ENCODE peak calls at places on chromosomes 6 and 20, in six cellular contexts. N is SK-MEL-5, R is foreskin fibroblast, T is EL, S is neural progenitor cell, X is HS-5. P is an unnamed sample.

GRCh38 chr6:30721198-30722024 is 1.3 kb downstream of the TUBB start:
- DNase-seq in T (peak; percentile 91), R (peak; percentile 91), S (peak; percentile 96), X (peak; percentile 71), N (peak; percentile 86), P (peak; percentile 62)

GRCh38 chr20:53080969-53081871 is 109.1 kb downstream of the TSHZ2 start:
- DNase-seq in R (no peak), T (no peak), X (peak; percentile 52), N (no peak), S (no peak), P (no peak)

GRCh38 chr6:129567374-129567773 is 142.6 kb downstream of the ARHGAP18 start:
- DNase-seq in X (no peak), S (peak; percentile 57), R (no peak), N (peak; percentile 58), T (peak; percentile 15), P (no peak)

GRCh38 chr6:170516783-170517616 is 36.1 kb downstream of the PSMB1 start:
- DNase-seq in N (peak; percentile 72), S (peak; percentile 87), X (peak; percentile 11), T (peak; percentile 78), R (peak; percentile 64), P (peak; percentile 49)

GRCh38 chr20:20366551-20366895 is 1.4 kb upstream of the INSM1 start:
- DNase-seq in T (no peak), X (no peak), S (no peak), N (no peak), R (no peak), P (no peak)

GRCh38 chr6:72916906-72917305 is 295.0 kb downstream of the KCNQ5 start:
- DNase-seq in T (no peak), N (no peak), X (no peak), S (no peak), R (no peak), P (no peak)

GRCh38 chr20:2042400-2042799 is 48.5 kb upstream of the PDYN start:
- DNase-seq in T (peak; percentile 78), X (peak; percentile 58), R (peak; percentile 37), N (no peak), S (no peak), P (peak; percentile 12)

GRCh38 chr6:36290668-36291620 is 21.1 kb downstream of the PNPLA1 start:
- DNase-seq in R (peak; percentile 50), T (peak; percentile 62), N (no peak), X (no peak), S (no peak), P (peak; percentile 17)

GRCh38 chr6:42436825-42437224 is 14.9 kb downstream of the TRERF1 start:
- DNase-seq in T (peak; percentile 49), S (no peak), X (no peak), R (no peak), N (no peak), P (no peak)

GRCh38 chr6:157943249-157943963 is 38.3 kb upstream of the SYNJ2 start:
- DNase-seq in N (no peak), R (no peak), X (no peak), S (no peak), T (no peak), P (no peak)

GRCh38 chr20:58818585-58819285 is 32.0 kb downstream of the GNAS-AS1 start:
- DNase-seq in X (peak; percentile 33), S (no peak), N (peak; percentile 92), R (peak; percentile 23), T (peak; percentile 83), P (peak; percentile 67)

GRCh38 chr20:54078296-54078695 is 7.9 kb upstream of the BCAS1 start:
- DNase-seq in N (no peak), X (no peak), T (no peak), R (no peak), S (no peak), P (no peak)

GRCh38 chr20:62178316-62179161 is 4.3 kb upstream of the MTG2 start:
- DNase-seq in X (no peak), S (no peak), T (no peak), N (no peak), R (no peak), P (no peak)

GRCh38 chr6:107634147-107635057 is 144.5 kb downstream of the SOBP start:
- DNase-seq in X (no peak), S (no peak), R (no peak), T (no peak), N (no peak), P (no peak)

GRCh38 chr20:54345301-54345724 is 130.1 kb upstream of the DOK5 start:
- DNase-seq in R (peak; percentile 70), X (peak; percentile 100), S (no peak), N (no peak), T (peak; percentile 69), P (peak; percentile 54)

GRCh38 chr6:127971945-127972391 is 71.1 kb upstream of the THEMIS start:
- DNase-seq in R (peak; percentile 37), S (no peak), X (peak; percentile 75), T (peak; percentile 91), N (no peak), P (peak; percentile 38)

GRCh38 chr20:64065973-64066341 is 3.0 kb downstream of the TCEA2 start:
- DNase-seq in S (no peak), N (peak; percentile 63), R (peak; percentile 81), X (peak; percentile 92), T (peak; percentile 93), P (no peak)

GRCh38 chr6:93644611-93645010 is 225.3 kb upstream of the EPHA7 start:
- DNase-seq in S (no peak), X (no peak), T (no peak), N (no peak), R (no peak), P (no peak)

GRCh38 chr6:112603726-112604125 is 256.6 kb downstream of the RFPL4B start:
- DNase-seq in N (no peak), S (no peak), R (peak; percentile 23), X (no peak), T (no peak), P (no peak)

GRCh38 chr6:152398316-152398715 is 238.8 kb downstream of the SYNE1 start:
- DNase-seq in R (no peak), N (no peak), S (no peak), T (no peak), X (no peak), P (no peak)

GRCh38 chr6:30690403-30691207 is at the start of gene NRM:
- DNase-seq in R (peak; percentile 89), X (peak; percentile 77), S (peak; percentile 94), T (peak; percentile 92), N (peak; percentile 82), P (peak; percentile 44)

GRCh38 chr20:51382986-51383821 is 159.3 kb downstream of the NFATC2 start:
- DNase-seq in R (peak; percentile 26), X (no peak), T (peak; percentile 26), S (no peak), N (no peak), P (no peak)

GRCh38 chr6:119566546-119567263 is 217.1 kb upstream of the MAN1A1 start:
- DNase-seq in R (no peak), T (no peak), X (no peak), N (peak; percentile 36), S (no peak), P (no peak)

GRCh38 chr20:43934833-43935232 is 20.2 kb downstream of the TOX2 start:
- DNase-seq in S (no peak), N (no peak), R (no peak), T (no peak), X (no peak), P (no peak)

GRCh38 chr6:1310628-1311399 is 1.1 kb upstream of the FOXQ1 start:
- DNase-seq in T (no peak), R (no peak), S (peak; percentile 39), X (no peak), N (no peak), P (no peak)

GRCh38 chr6:70900061-70900460 is 56.8 kb downstream of the B3GAT2 start:
- DNase-seq in N (no peak), S (no peak), R (no peak), X (no peak), T (no peak), P (no peak)

GRCh38 chr20:50218987-50219435 is 28.4 kb downstream of the CEBPB start:
- DNase-seq in N (no peak), T (no peak), R (no peak), X (no peak), S (no peak), P (no peak)

GRCh38 chr6:84074988-84075781 is 41.6 kb downstream of the MRAP2 start:
- DNase-seq in T (peak; percentile 51), S (peak; percentile 26), X (no peak), R (peak; percentile 6), N (peak; percentile 6), P (no peak)

GRCh38 chr20:18907353-18907752 is 93.8 kb downstream of the SCP2D1 start:
- DNase-seq in X (no peak), N (no peak), S (no peak), T (no peak), R (no peak), P (no peak)

GRCh38 chr20:47847882-47848485 is 62.7 kb upstream of the SULF2 start:
- DNase-seq in N (no peak), S (no peak), X (no peak), T (no peak), R (no peak), P (no peak)

GRCh38 chr20:58238490-58238889 is 10.0 kb upstream of the ANKRD60 start:
- DNase-seq in R (no peak), N (no peak), X (no peak), T (no peak), S (no peak), P (no peak)

GRCh38 chr20:50663095-50663821 is 28.1 kb downstream of the RIPOR3 start:
- DNase-seq in T (no peak), R (no peak), X (no peak), S (no peak), N (peak; percentile 67), P (no peak)

GRCh38 chr20:7038029-7038428 is 270.5 kb downstream of the BMP2 start:
- DNase-seq in R (no peak), T (no peak), X (peak; percentile 70), S (no peak), N (no peak), P (no peak)

GRCh38 chr20:62860924-62861691 is 514 bp downstream of the TCFL5 start:
- DNase-seq in S (peak; percentile 65), X (no peak), R (no peak), T (peak; percentile 28), N (peak; percentile 14), P (no peak)

GRCh38 chr20:63017826-63018411 is 11.2 kb upstream of the BHLHE23 start:
- DNase-seq in S (no peak), R (no peak), T (no peak), X (no peak), N (no peak), P (no peak)

GRCh38 chr6:109187399-109188114 is 92.2 kb downstream of the CEP57L1 start:
- DNase-seq in R (peak; percentile 7), N (peak; percentile 60), T (peak; percentile 21), S (peak; percentile 66), X (no peak), P (no peak)

GRCh38 chr20:53679597-53680309 is 86.1 kb upstream of the ZNF217 start:
- DNase-seq in S (peak; percentile 34), R (no peak), N (peak; percentile 68), X (no peak), T (no peak), P (no peak)

GRCh38 chr6:52381249-52381648 is 19.3 kb downstream of the PAQR8 start:
- DNase-seq in N (no peak), R (no peak), X (no peak), S (no peak), T (no peak), P (no peak)

P was measured in skeletal muscle cell.